ENCODE peak calls at places on chromosomes 5 and 9, in nine cellular contexts. B is GM23338; Y is AG04450; I is SK-N-SH; C is foreskin fibroblast; Q is naive thymus-derived CD4-positive, alpha-beta T cell; V is uterus; P is heart right ventricle; X is PC-9. N is an unnamed sample.

GRCh38 chr9:104177003-104177611 is 83.0 kb downstream of the SMC2 start:
- DNase-seq in B (peak; percentile 53), Y (no peak), I (no peak), C (no peak), Q (no peak), V (no peak), P (no peak), X (no peak), N (peak; percentile 5)

GRCh38 chr5:36530249-36530648 is 76.2 kb upstream of the SLC1A3 start:
- DNase-seq in B (no peak), Y (no peak), I (no peak), C (no peak), Q (no peak), V (no peak), P (no peak), X (no peak), N (peak; percentile 54)

GRCh38 chr5:149500922-149501582 is 50.2 kb downstream of the CSNK1A1 start:
- DNase-seq in B (no peak), Y (peak; percentile 76), I (no peak), C (peak; percentile 77), Q (no peak), V (no peak), P (no peak), X (no peak), N (peak; percentile 83)

GRCh38 chr5:66652818-66653217 is 56.6 kb downstream of the MAST4 start:
- DNase-seq in B (no peak), Y (no peak), I (no peak), C (no peak), Q (no peak), V (no peak), P (no peak), X (no peak), N (no peak)

GRCh38 chr5:87722286-87722685 is 309.6 kb upstream of the CCNH start:
- DNase-seq in B (no peak), Y (no peak), I (no peak), C (no peak), Q (no peak), V (no peak), P (no peak), X (no peak), N (peak; percentile 40)

GRCh38 chr5:158140120-158140778 is 281.3 kb upstream of the CLINT1 start:
- DNase-seq in B (no peak), Y (no peak), I (no peak), C (peak; percentile 72), Q (no peak), V (peak; percentile 39), P (no peak), X (no peak), N (no peak)

GRCh38 chr5:32767948-32768427 is 56.9 kb downstream of the NPR3 start:
- DNase-seq in B (no peak), Y (peak; percentile 85), I (no peak), C (peak; percentile 97), Q (no peak), V (no peak), P (no peak), X (peak; percentile 89), N (no peak)

GRCh38 chr5:122942164-122942914 is 94.2 kb downstream of the PPIC start:
- DNase-seq in B (no peak), Y (no peak), I (no peak), C (peak; percentile 8), Q (no peak), V (no peak), P (no peak), X (no peak), N (peak; percentile 6)

GRCh38 chr5:1644810-1645571 is 121.2 kb upstream of the LPCAT1 start:
- DNase-seq in B (peak; percentile 95), Y (peak; percentile 52), I (peak; percentile 91), C (peak; percentile 95), Q (peak; percentile 80), V (peak; percentile 70), P (peak; percentile 85), X (peak; percentile 86), N (peak; percentile 62)

GRCh38 chr5:67989457-67989856 is 226.1 kb upstream of the PIK3R1 start:
- DNase-seq in B (peak; percentile 28), Y (no peak), I (no peak), C (peak; percentile 78), Q (no peak), V (no peak), P (no peak), X (no peak), N (no peak)

GRCh38 chr5:96431376-96432244 is 1.4 kb downstream of the PCSK1 start:
- DNase-seq in B (peak; percentile 64), Y (no peak), I (no peak), C (peak; percentile 78), Q (no peak), V (no peak), P (no peak), X (no peak), N (peak; percentile 45)

GRCh38 chr9:113587471-113588031 is 124.0 kb downstream of the RGS3 start:
- DNase-seq in B (peak; percentile 65), Y (no peak), I (peak; percentile 89), C (peak; percentile 64), Q (peak; percentile 18), V (peak; percentile 56), P (peak; percentile 79), X (no peak), N (no peak)

GRCh38 chr5:125083932-125084331 is 337.5 kb upstream of the ZNF608 start:
- DNase-seq in B (no peak), Y (peak; percentile 55), I (no peak), C (peak; percentile 90), Q (no peak), V (no peak), P (no peak), X (no peak), N (no peak)

GRCh38 chr5:67059747-67060490 is 136.7 kb downstream of the CD180 start:
- DNase-seq in B (no peak), Y (peak; percentile 61), I (no peak), C (peak; percentile 74), Q (no peak), V (no peak), P (no peak), X (no peak), N (peak; percentile 54)

GRCh38 chr5:43066231-43066798 is 26.2 kb upstream of the ANXA2R start:
- DNase-seq in B (peak; percentile 84), Y (no peak), I (peak; percentile 75), C (peak; percentile 79), Q (peak; percentile 89), V (peak; percentile 62), P (peak; percentile 78), X (peak; percentile 75), N (no peak)
- H3K4me3 ChIP-seq in B (peak overlapping the region; percentile 86), Y (peak overlapping the region; percentile 92), I (peak overlapping the region; percentile 84), C (peak overlapping the region; percentile 88), Q (peak overlapping the region; percentile 82), V (peak overlapping the region; percentile 78), P (peak overlapping the region; percentile 90), X (peak overlapping the region; percentile 75), N (peak overlapping the region; percentile 89)

GRCh38 chr9:35341585-35341984 is 148.3 kb upstream of the RUSC2 start:
- DNase-seq in B (peak; percentile 41), Y (peak; percentile 37), I (no peak), C (peak; percentile 89), Q (no peak), V (peak; percentile 21), P (peak; percentile 70), X (no peak), N (no peak)

GRCh38 chr9:35342221-35342620 is 147.7 kb upstream of the RUSC2 start:
- DNase-seq in B (no peak), Y (no peak), I (no peak), C (peak; percentile 40), Q (no peak), V (no peak), P (no peak), X (no peak), N (no peak)

GRCh38 chr9:35338561-35339274 is 151.2 kb upstream of the RUSC2 start:
- DNase-seq in B (no peak), Y (no peak), I (no peak), C (no peak), Q (no peak), V (no peak), P (no peak), X (no peak), N (no peak)

GRCh38 chr9:35340046-35340445 is 149.9 kb upstream of the RUSC2 start:
- DNase-seq in B (no peak), Y (no peak), I (peak; percentile 4), C (no peak), Q (no peak), V (no peak), P (no peak), X (no peak), N (peak; percentile 62)

GRCh38 chr9:35341021-35341420 is 148.9 kb upstream of the RUSC2 start:
- DNase-seq in B (no peak), Y (no peak), I (no peak), C (no peak), Q (no peak), V (no peak), P (no peak), X (no peak), N (no peak)
- H3K4me3 ChIP-seq in B (no peak overlapping the region), Y (no peak overlapping the region), I (no peak overlapping the region), C (no peak overlapping the region), Q (no peak overlapping the region), V (no peak overlapping the region), P (peak overlapping the region; percentile 33), X (no peak overlapping the region), N (no peak overlapping the region)

GRCh38 chr9:119337566-119337965 is 31.7 kb downstream of the BRINP1 start:
- DNase-seq in B (no peak), Y (no peak), I (no peak), C (no peak), Q (no peak), V (no peak), P (no peak), X (no peak), N (no peak)
- H3K4me3 ChIP-seq in B (no peak overlapping the region), Y (no peak overlapping the region), I (no peak overlapping the region), C (no peak overlapping the region), Q (no peak overlapping the region), V (no peak overlapping the region), P (no peak overlapping the region), X (no peak overlapping the region), N (no peak overlapping the region)

GRCh38 chr5:140181002-140181483 is 6.1 kb downstream of the CYSTM1 start:
- DNase-seq in B (no peak), Y (no peak), I (peak; percentile 39), C (no peak), Q (no peak), V (no peak), P (no peak), X (no peak), N (no peak)
- H3K4me3 ChIP-seq in B (no peak overlapping the region), Y (no peak overlapping the region), I (no peak overlapping the region), C (no peak overlapping the region), Q (no peak overlapping the region), V (no peak overlapping the region), P (peak overlapping the region; percentile 4), X (no peak overlapping the region), N (no peak overlapping the region)

GRCh38 chr5:58322453-58322852 is 137.4 kb downstream of the PLK2 start:
- DNase-seq in B (peak; percentile 2), Y (no peak), I (no peak), C (peak; percentile 57), Q (no peak), V (no peak), P (no peak), X (no peak), N (peak; percentile 8)
- H3K4me3 ChIP-seq in B (no peak overlapping the region), Y (no peak overlapping the region), I (no peak overlapping the region), C (no peak overlapping the region), Q (no peak overlapping the region), V (no peak overlapping the region), P (no peak overlapping the region), X (no peak overlapping the region), N (no peak overlapping the region)

N was measured in astrocyte of the cerebellum.